ENCODE peak calls at places on chromosomes 6 and 20, in four cellular contexts. One of them, this sample, is unnamed.

GRCh38 chr6:142886431-142887170 is 58.4 kb downstream of the HIVEP2 start:
- DNase-seq in HCT116: no peak
- DNase-seq in GM23338: peak; percentile 11
- DNase-seq in SK-N-SH: no peak
- DNase-seq in this sample: no peak

GRCh38 chr20:8388146-8388545 is 256.1 kb downstream of the PLCB1 start:
- DNase-seq in HCT116: no peak
- DNase-seq in GM23338: no peak
- DNase-seq in SK-N-SH: no peak
- DNase-seq in this sample: no peak

GRCh38 chr6:21354805-21355238 is 238.7 kb upstream of the SOX4 start:
- DNase-seq in GM23338: no peak
- DNase-seq in HCT116: no peak
- DNase-seq in SK-N-SH: no peak
- DNase-seq in this sample: no peak

GRCh38 chr6:169158182-169158573 is 95.5 kb downstream of the THBS2 start:
- DNase-seq in SK-N-SH: peak; percentile 24
- DNase-seq in GM23338: no peak
- DNase-seq in HCT116: no peak
- DNase-seq in this sample: no peak

GRCh38 chr20:61755971-61756421 is 309.7 kb downstream of the TAF4 start:
- DNase-seq in SK-N-SH: no peak
- DNase-seq in GM23338: no peak
- DNase-seq in HCT116: no peak
- DNase-seq in this sample: no peak

GRCh38 chr6:107716688-107717089 is 107.4 kb downstream of the SCML4 start:
- DNase-seq in SK-N-SH: peak; percentile 20
- DNase-seq in HCT116: peak; percentile 68
- DNase-seq in GM23338: peak; percentile 79
- DNase-seq in this sample: no peak

GRCh38 chr6:40957616-40958492 is 81.2 kb downstream of the UNC5CL start:
- DNase-seq in GM23338: no peak
- DNase-seq in SK-N-SH: no peak
- DNase-seq in HCT116: peak; percentile 24
- DNase-seq in this sample: no peak

GRCh38 chr6:127463056-127463455 is 3.9 kb upstream of the KIAA0408 start:
- DNase-seq in GM23338: no peak
- DNase-seq in HCT116: no peak
- DNase-seq in SK-N-SH: no peak
- DNase-seq in this sample: no peak

GRCh38 chr6:66369407-66369806 is 662.4 kb upstream of the EYS start:
- DNase-seq in HCT116: no peak
- DNase-seq in GM23338: no peak
- DNase-seq in SK-N-SH: no peak
- DNase-seq in this sample: no peak

GRCh38 chr6:109486068-109486467 is 3.0 kb upstream of the ZBTB24 start:
- DNase-seq in HCT116: no peak
- DNase-seq in SK-N-SH: no peak
- DNase-seq in GM23338: no peak
- DNase-seq in this sample: peak; percentile 81

GRCh38 chr20:63501818-63502670 is 3.2 kb upstream of the EEF1A2 start:
- DNase-seq in GM23338: peak; percentile 85
- DNase-seq in SK-N-SH: peak; percentile 94
- DNase-seq in HCT116: no peak
- DNase-seq in this sample: no peak

GRCh38 chr6:37160922-37161778 is 8.8 kb upstream of the PIM1 start:
- DNase-seq in SK-N-SH: no peak
- DNase-seq in GM23338: no peak
- DNase-seq in HCT116: no peak
- DNase-seq in this sample: no peak

GRCh38 chr6:95084867-95085266 is 492.5 kb upstream of the MANEA start:
- DNase-seq in HCT116: no peak
- DNase-seq in GM23338: no peak
- DNase-seq in SK-N-SH: no peak
- DNase-seq in this sample: no peak

GRCh38 chr6:56040875-56041274 is 165.5 kb upstream of the BMP5 start:
- DNase-seq in SK-N-SH: no peak
- DNase-seq in HCT116: no peak
- DNase-seq in GM23338: no peak
- DNase-seq in this sample: no peak

GRCh38 chr6:17431581-17431980 is 38.2 kb downstream of the CAP2 start:
- DNase-seq in GM23338: peak; percentile 43
- DNase-seq in HCT116: no peak
- DNase-seq in SK-N-SH: no peak
- DNase-seq in this sample: no peak

GRCh38 chr6:36947570-36948351 is 6.8 kb upstream of the PI16 start:
- DNase-seq in GM23338: no peak
- DNase-seq in HCT116: peak; percentile 39
- DNase-seq in SK-N-SH: no peak
- DNase-seq in this sample: no peak

GRCh38 chr20:33262658-33263065 is 20.4 kb upstream of the BPIFB1 start:
- DNase-seq in HCT116: peak; percentile 62
- DNase-seq in GM23338: peak; percentile 85
- DNase-seq in SK-N-SH: peak; percentile 52
- DNase-seq in this sample: peak; percentile 18

GRCh38 chr6:19731286-19731685 is 105.9 kb upstream of the ID4 start:
- DNase-seq in SK-N-SH: no peak
- DNase-seq in HCT116: peak; percentile 38
- DNase-seq in GM23338: no peak
- DNase-seq in this sample: no peak

GRCh38 chr6:167650730-167651129 is 176.0 kb upstream of the AFDN start:
- DNase-seq in SK-N-SH: no peak
- DNase-seq in GM23338: no peak
- DNase-seq in HCT116: no peak
- DNase-seq in this sample: no peak

GRCh38 chr6:166592818-166593217 is 6.3 kb upstream of the RAMACL start:
- DNase-seq in GM23338: no peak
- DNase-seq in HCT116: no peak
- DNase-seq in SK-N-SH: no peak
- DNase-seq in this sample: no peak

GRCh38 chr6:158789115-158789917 is 29.9 kb downstream of the EZR start:
- DNase-seq in SK-N-SH: no peak
- DNase-seq in GM23338: no peak
- DNase-seq in HCT116: no peak
- DNase-seq in this sample: no peak

GRCh38 chr6:128803911-128804310 is 79.0 kb upstream of the LAMA2 start:
- DNase-seq in GM23338: no peak
- DNase-seq in SK-N-SH: no peak
- DNase-seq in HCT116: no peak
- DNase-seq in this sample: no peak

GRCh38 chr6:136289579-136290405 is at the start of gene BCLAF1:
- DNase-seq in HCT116: peak; percentile 97
- DNase-seq in SK-N-SH: peak; percentile 92
- DNase-seq in GM23338: peak; percentile 99
- DNase-seq in this sample: peak; percentile 96

GRCh38 chr6:136284909-136285308 is 4.7 kb downstream of the BCLAF1 start:
- DNase-seq in HCT116: no peak
- DNase-seq in GM23338: peak; percentile 15
- DNase-seq in SK-N-SH: no peak
- DNase-seq in this sample: no peak

GRCh38 chr6:136290406-136291010 is 862 bp upstream of the BCLAF1 start:
- DNase-seq in HCT116: peak; percentile 51
- DNase-seq in SK-N-SH: peak; percentile 57
- DNase-seq in GM23338: peak; percentile 70
- DNase-seq in this sample: no peak

GRCh38 chr6:136289327-136289578 is 393 bp downstream of the BCLAF1 start:
- DNase-seq in HCT116: peak; percentile 76
- DNase-seq in SK-N-SH: peak; percentile 89
- DNase-seq in GM23338: peak; percentile 95
- DNase-seq in this sample: peak; percentile 45

GRCh38 chr6:136288566-136289326 is 900 bp downstream of the BCLAF1 start:
- DNase-seq in GM23338: peak; percentile 94
- DNase-seq in HCT116: peak; percentile 34
- DNase-seq in SK-N-SH: peak; percentile 53
- DNase-seq in this sample: no peak
- TF ChIP-seq POLR2AphosphoS5 in GM23338: no peak
- TF ChIP-seq POLR2AphosphoS5 in HCT116: no peak
- TF ChIP-seq POLR2AphosphoS5 in SK-N-SH: no peak
- TF ChIP-seq POLR2AphosphoS5 in this sample: no peak

DNA sequence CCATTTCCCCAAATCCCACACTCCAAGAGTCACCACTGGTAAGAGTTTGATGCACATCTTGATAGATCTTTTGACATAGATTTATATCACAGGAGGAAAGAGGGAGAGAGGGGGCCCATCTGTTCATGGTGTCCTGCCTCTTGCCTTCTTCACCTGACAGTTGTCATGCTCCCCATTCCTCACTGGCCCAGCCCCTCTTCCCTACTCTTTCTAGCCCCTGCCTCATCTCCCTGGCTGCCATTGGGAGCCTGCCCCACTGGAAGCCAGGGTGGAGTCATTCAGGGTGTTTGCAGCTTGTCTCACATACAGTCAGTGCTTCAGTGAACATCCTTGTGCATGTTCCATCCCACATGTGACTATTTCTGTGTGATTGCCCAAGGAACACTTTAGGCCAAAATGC is 27.6 kb downstream of the SIRPA start:
- DNase-seq in SK-N-SH: no peak
- DNase-seq in HCT116: no peak
- DNase-seq in GM23338: no peak
- DNase-seq in this sample: no peak
- H3K27ac ChIP-seq in SK-N-SH: no peak overlapping the region
- H3K27ac ChIP-seq in HCT116: no peak overlapping the region
- H3K27ac ChIP-seq in GM23338: no peak overlapping the region
- H3K27ac ChIP-seq in this sample: no peak overlapping the region

DNA sequence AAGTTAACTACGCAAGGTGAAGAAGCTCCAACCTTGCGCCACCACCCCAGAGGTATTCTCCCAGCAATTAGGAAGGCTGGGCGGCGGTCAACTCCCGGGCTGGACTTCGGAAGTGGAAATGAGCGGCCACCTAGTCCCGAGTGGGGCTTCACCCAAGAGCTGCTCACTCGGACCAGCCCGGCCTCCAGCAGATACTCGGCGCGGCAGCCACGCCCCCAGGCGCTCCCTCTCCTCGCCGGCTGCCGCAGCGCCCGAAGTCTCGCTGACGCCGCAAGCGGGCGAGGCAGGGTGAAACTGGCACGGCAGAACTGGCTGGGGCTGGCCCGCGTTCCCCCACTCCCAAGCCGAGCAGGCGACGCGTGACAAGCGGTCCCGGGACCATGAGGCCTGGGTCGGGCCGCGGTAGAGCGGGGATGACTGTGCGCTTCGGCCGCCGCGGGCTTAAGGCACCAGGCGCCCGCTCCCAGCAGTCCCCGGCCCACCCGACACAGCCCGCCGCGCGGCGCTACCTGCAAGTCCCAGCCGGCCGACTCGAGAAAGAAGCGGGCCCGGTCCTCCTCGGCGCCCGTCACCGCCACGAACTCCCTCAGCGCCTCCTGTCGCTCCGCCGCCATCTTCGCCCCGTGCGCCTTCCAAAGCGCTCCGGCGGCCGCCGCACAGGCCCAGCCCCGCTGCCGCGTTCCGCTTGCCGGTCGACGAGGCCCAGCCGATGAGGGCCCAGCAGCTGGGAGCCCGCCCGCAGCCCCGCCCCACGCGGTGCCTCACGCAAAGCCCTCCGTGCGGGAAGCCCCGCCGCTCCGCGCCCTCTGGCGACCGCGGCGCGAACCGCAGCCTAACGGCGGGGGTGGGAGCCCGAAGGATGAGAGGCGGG is at the start of gene NSFL1C:
- DNase-seq in HCT116: peak; percentile 85
- DNase-seq in SK-N-SH: peak; percentile 98
- DNase-seq in GM23338: peak; percentile 93
- DNase-seq in this sample: peak; percentile 50
- TF ChIP-seq REST in HCT116: no peak
- TF ChIP-seq REST in SK-N-SH: peak; percentile 79
- TF ChIP-seq REST in GM23338: no peak
- TF ChIP-seq REST in this sample: peak; percentile 43

GRCh38 chr20:47971321-47971781 is 186.1 kb upstream of the SULF2 start:
- DNase-seq in SK-N-SH: no peak
- DNase-seq in GM23338: peak; percentile 2
- DNase-seq in HCT116: no peak
- DNase-seq in this sample: no peak
- TF ChIP-seq POLR2AphosphoS5 in SK-N-SH: no peak
- TF ChIP-seq POLR2AphosphoS5 in GM23338: no peak
- TF ChIP-seq POLR2AphosphoS5 in HCT116: no peak
- TF ChIP-seq POLR2AphosphoS5 in this sample: no peak

GRCh38 chr6:5676701-5677100 is 330.0 kb downstream of the NRN1 start:
- DNase-seq in HCT116: no peak
- DNase-seq in SK-N-SH: no peak
- DNase-seq in GM23338: no peak
- DNase-seq in this sample: no peak
- H3K27ac ChIP-seq in HCT116: no peak overlapping the region
- H3K27ac ChIP-seq in SK-N-SH: no peak overlapping the region
- H3K27ac ChIP-seq in GM23338: no peak overlapping the region
- H3K27ac ChIP-seq in this sample: no peak overlapping the region